ENCODE peak calls at places on chromosomes 13 and 19, in six cellular contexts. One of them, this sample, is unnamed.

GRCh38 chr19:49340069-49340864 is 5.1 kb downstream of the CD37 start:
- DNase-seq in mammary epithelial cell: no peak
- DNase-seq in foreskin fibroblast: peak; percentile 64
- DNase-seq in epithelial cell of esophagus: peak; percentile 14
- DNase-seq in ovary: peak; percentile 80
- DNase-seq in kidney: peak; percentile 96
- DNase-seq in this sample: no peak

GRCh38 chr13:26698392-26699196 is 62.0 kb downstream of the GPR12 start:
- DNase-seq in mammary epithelial cell: peak; percentile 69
- DNase-seq in foreskin fibroblast: peak; percentile 95
- DNase-seq in epithelial cell of esophagus: peak; percentile 83
- DNase-seq in ovary: peak; percentile 91
- DNase-seq in kidney: peak; percentile 89
- DNase-seq in this sample: peak; percentile 36

GRCh38 chr13:42395066-42395821 is 123.3 kb downstream of the AKAP11 start:
- DNase-seq in mammary epithelial cell: no peak
- DNase-seq in foreskin fibroblast: no peak
- DNase-seq in epithelial cell of esophagus: no peak
- DNase-seq in ovary: no peak
- DNase-seq in kidney: no peak
- DNase-seq in this sample: no peak

GRCh38 chr13:102721800-102722231 is 27.0 kb upstream of the METTL21C start:
- DNase-seq in mammary epithelial cell: no peak
- DNase-seq in foreskin fibroblast: peak; percentile 91
- DNase-seq in epithelial cell of esophagus: peak; percentile 19
- DNase-seq in ovary: no peak
- DNase-seq in kidney: no peak
- DNase-seq in this sample: peak; percentile 19

GRCh38 chr13:27605610-27606200 is 14.6 kb downstream of the LNX2 start:
- DNase-seq in mammary epithelial cell: peak; percentile 33
- DNase-seq in foreskin fibroblast: no peak
- DNase-seq in epithelial cell of esophagus: no peak
- DNase-seq in ovary: no peak
- DNase-seq in kidney: no peak
- DNase-seq in this sample: no peak

GRCh38 chr19:50486823-50487515 is 10.3 kb upstream of the GARIN5A start:
- DNase-seq in mammary epithelial cell: no peak
- DNase-seq in foreskin fibroblast: peak; percentile 58
- DNase-seq in epithelial cell of esophagus: peak; percentile 18
- DNase-seq in ovary: no peak
- DNase-seq in kidney: peak; percentile 35
- DNase-seq in this sample: no peak

GRCh38 chr13:109869312-109870237 is 83.2 kb upstream of the IRS2 start:
- DNase-seq in mammary epithelial cell: peak; percentile 34
- DNase-seq in foreskin fibroblast: peak; percentile 65
- DNase-seq in epithelial cell of esophagus: peak; percentile 30
- DNase-seq in ovary: peak; percentile 83
- DNase-seq in kidney: peak; percentile 93
- DNase-seq in this sample: no peak

GRCh38 chr19:14090509-14091085 is at the start of gene SAMD1:
- DNase-seq in mammary epithelial cell: peak; percentile 59
- DNase-seq in foreskin fibroblast: peak; percentile 94
- DNase-seq in epithelial cell of esophagus: peak; percentile 87
- DNase-seq in ovary: peak; percentile 90
- DNase-seq in kidney: peak; percentile 98
- DNase-seq in this sample: no peak

GRCh38 chr19:13098291-13099072 is 4.2 kb downstream of the LYL1 start:
- DNase-seq in mammary epithelial cell: no peak
- DNase-seq in foreskin fibroblast: peak; percentile 83
- DNase-seq in epithelial cell of esophagus: peak; percentile 45
- DNase-seq in ovary: peak; percentile 56
- DNase-seq in kidney: no peak
- DNase-seq in this sample: no peak

GRCh38 chr13:28544026-28544425 is 49.1 kb upstream of the FLT1 start:
- DNase-seq in mammary epithelial cell: no peak
- DNase-seq in foreskin fibroblast: no peak
- DNase-seq in epithelial cell of esophagus: no peak
- DNase-seq in ovary: no peak
- DNase-seq in kidney: no peak
- DNase-seq in this sample: no peak

GRCh38 chr13:43469791-43470190 is 317.0 kb downstream of the ENOX1 start:
- DNase-seq in mammary epithelial cell: no peak
- DNase-seq in foreskin fibroblast: no peak
- DNase-seq in epithelial cell of esophagus: no peak
- DNase-seq in ovary: no peak
- DNase-seq in kidney: no peak
- DNase-seq in this sample: peak; percentile 4

GRCh38 chr13:32456591-32456990 is 28.7 kb upstream of the N4BP2L1 start:
- DNase-seq in mammary epithelial cell: no peak
- DNase-seq in foreskin fibroblast: no peak
- DNase-seq in epithelial cell of esophagus: no peak
- DNase-seq in ovary: no peak
- DNase-seq in kidney: no peak
- DNase-seq in this sample: no peak

GRCh38 chr13:95246292-95247082 is 54.8 kb downstream of the ABCC4 start:
- DNase-seq in mammary epithelial cell: peak; percentile 55
- DNase-seq in foreskin fibroblast: no peak
- DNase-seq in epithelial cell of esophagus: peak; percentile 46
- DNase-seq in ovary: no peak
- DNase-seq in kidney: no peak
- DNase-seq in this sample: no peak

GRCh38 chr19:36775768-36776167 is 3.2 kb upstream of the ZNF850 start:
- DNase-seq in mammary epithelial cell: no peak
- DNase-seq in foreskin fibroblast: peak; percentile 44
- DNase-seq in epithelial cell of esophagus: no peak
- DNase-seq in ovary: peak; percentile 64
- DNase-seq in kidney: peak; percentile 69
- DNase-seq in this sample: no peak

GRCh38 chr13:28505543-28506135 is 10.7 kb upstream of the FLT1 start:
- DNase-seq in mammary epithelial cell: no peak
- DNase-seq in foreskin fibroblast: no peak
- DNase-seq in epithelial cell of esophagus: peak; percentile 61
- DNase-seq in ovary: no peak
- DNase-seq in kidney: no peak
- DNase-seq in this sample: no peak

GRCh38 chr13:113184568-113185440 is 23.7 kb downstream of the PCID2 start:
- DNase-seq in mammary epithelial cell: no peak
- DNase-seq in foreskin fibroblast: no peak
- DNase-seq in epithelial cell of esophagus: no peak
- DNase-seq in ovary: no peak
- DNase-seq in kidney: peak; percentile 49
- DNase-seq in this sample: no peak

GRCh38 chr19:44455100-44455499 is 6.8 kb upstream of the ZNF229 start:
- DNase-seq in mammary epithelial cell: no peak
- DNase-seq in foreskin fibroblast: no peak
- DNase-seq in epithelial cell of esophagus: no peak
- DNase-seq in ovary: no peak
- DNase-seq in kidney: no peak
- DNase-seq in this sample: no peak

GRCh38 chr19:2154587-2155075 is 3.3 kb upstream of the AP3D1 start:
- DNase-seq in mammary epithelial cell: peak; percentile 72
- DNase-seq in foreskin fibroblast: peak; percentile 71
- DNase-seq in epithelial cell of esophagus: peak; percentile 84
- DNase-seq in ovary: no peak
- DNase-seq in kidney: no peak
- DNase-seq in this sample: no peak

GRCh38 chr19:2151339-2152229 is at the start of gene AP3D1:
- DNase-seq in mammary epithelial cell: peak; percentile 100
- DNase-seq in foreskin fibroblast: peak; percentile 100
- DNase-seq in epithelial cell of esophagus: peak; percentile 100
- DNase-seq in ovary: peak; percentile 100
- DNase-seq in kidney: peak; percentile 100
- DNase-seq in this sample: peak; percentile 96

GRCh38 chr19:2149980-2150793 is 1.2 kb downstream of the AP3D1 start:
- DNase-seq in mammary epithelial cell: peak; percentile 41
- DNase-seq in foreskin fibroblast: peak; percentile 48
- DNase-seq in epithelial cell of esophagus: peak; percentile 56
- DNase-seq in ovary: no peak
- DNase-seq in kidney: no peak
- DNase-seq in this sample: no peak

GRCh38 chr19:2148482-2149135 is 2.8 kb downstream of the AP3D1 start:
- DNase-seq in mammary epithelial cell: no peak
- DNase-seq in foreskin fibroblast: no peak
- DNase-seq in epithelial cell of esophagus: no peak
- DNase-seq in ovary: no peak
- DNase-seq in kidney: no peak
- DNase-seq in this sample: no peak

DNA sequence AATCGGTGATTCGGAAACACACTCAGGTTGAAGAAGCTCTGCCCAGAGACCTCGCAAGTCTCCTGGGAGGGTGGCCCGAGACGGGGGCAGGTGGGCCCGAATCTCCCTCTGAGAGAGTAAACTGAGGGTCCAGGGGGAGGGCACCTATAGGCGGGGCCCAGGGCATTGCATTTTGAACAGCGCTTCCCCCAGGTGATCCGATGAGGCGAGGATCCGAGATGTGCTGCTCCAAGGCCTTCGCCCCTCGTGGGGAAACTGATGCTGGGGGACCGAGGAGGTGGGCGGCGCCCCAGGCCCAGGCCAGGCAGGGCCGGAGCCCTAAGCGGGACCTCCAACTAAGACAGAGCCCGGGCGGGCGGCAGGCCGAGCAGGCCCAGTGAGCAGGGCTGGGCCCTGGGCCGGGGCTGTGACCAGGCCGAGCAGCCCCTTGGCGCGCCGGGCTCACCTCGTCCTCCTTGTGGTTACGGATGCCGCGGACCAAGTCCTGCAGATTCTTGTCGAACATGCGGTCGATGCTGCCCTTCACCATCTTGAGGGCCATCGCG is 500 bp downstream of the AP3D1 start:
- DNase-seq in mammary epithelial cell: peak; percentile 14
- DNase-seq in foreskin fibroblast: peak; percentile 32
- DNase-seq in epithelial cell of esophagus: no peak
- DNase-seq in ovary: no peak
- DNase-seq in kidney: peak; percentile 87
- DNase-seq in this sample: no peak
- H3K4me3 ChIP-seq in mammary epithelial cell: peak overlapping the region; percentile 91
- H3K4me3 ChIP-seq in foreskin fibroblast: peak overlapping the region; percentile 98
- H3K4me3 ChIP-seq in epithelial cell of esophagus: peak overlapping the region; percentile 84
- H3K4me3 ChIP-seq in ovary: peak overlapping the region; percentile 98
- H3K4me3 ChIP-seq in kidney: peak overlapping the region; percentile 88
- H3K4me3 ChIP-seq in this sample: peak overlapping the region; percentile 92

DNA sequence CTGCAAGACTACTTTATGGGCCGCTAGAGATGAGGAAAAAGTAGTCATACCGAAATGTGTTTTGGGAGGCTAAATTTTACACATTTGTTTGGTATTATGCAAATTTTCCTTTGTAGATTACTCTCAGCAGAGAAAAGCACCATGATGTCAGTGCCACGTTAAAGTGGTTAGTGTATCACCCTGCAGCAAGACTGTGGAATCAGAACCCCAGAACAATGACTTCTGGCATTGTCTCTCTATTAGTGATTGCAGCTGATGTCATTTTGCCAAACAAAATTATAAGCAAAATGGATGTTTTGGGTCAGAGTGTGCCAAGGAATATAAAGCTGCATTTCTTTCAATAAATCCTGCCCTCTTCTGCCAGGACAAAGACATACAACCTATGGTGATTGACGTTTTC is 53.7 kb upstream of the TSHZ3 start:
- DNase-seq in mammary epithelial cell: no peak
- DNase-seq in foreskin fibroblast: peak; percentile 41
- DNase-seq in epithelial cell of esophagus: no peak
- DNase-seq in ovary: no peak
- DNase-seq in kidney: no peak
- DNase-seq in this sample: no peak
- TF ChIP-seq CTCF in mammary epithelial cell: no peak
- TF ChIP-seq CTCF in foreskin fibroblast: no peak
- TF ChIP-seq CTCF in epithelial cell of esophagus: no peak
- TF ChIP-seq CTCF in ovary: no peak
- TF ChIP-seq CTCF in kidney: no peak
- TF ChIP-seq CTCF in this sample: no peak

GRCh38 chr13:99955107-99955746 is 16.3 kb downstream of the ZIC5 start:
- DNase-seq in mammary epithelial cell: no peak
- DNase-seq in foreskin fibroblast: no peak
- DNase-seq in epithelial cell of esophagus: no peak
- DNase-seq in ovary: no peak
- DNase-seq in kidney: no peak
- DNase-seq in this sample: no peak
- H3K4me3 ChIP-seq in mammary epithelial cell: no peak overlapping the region
- H3K4me3 ChIP-seq in foreskin fibroblast: no peak overlapping the region
- H3K4me3 ChIP-seq in epithelial cell of esophagus: no peak overlapping the region
- H3K4me3 ChIP-seq in ovary: no peak overlapping the region
- H3K4me3 ChIP-seq in kidney: no peak overlapping the region
- H3K4me3 ChIP-seq in this sample: no peak overlapping the region

GRCh38 chr13:36750946-36751345 is 68.1 kb upstream of the RFXAP start:
- DNase-seq in mammary epithelial cell: no peak
- DNase-seq in foreskin fibroblast: no peak
- DNase-seq in epithelial cell of esophagus: no peak
- DNase-seq in ovary: no peak
- DNase-seq in kidney: no peak
- DNase-seq in this sample: no peak
- TF ChIP-seq CTCF in mammary epithelial cell: no peak
- TF ChIP-seq CTCF in foreskin fibroblast: no peak
- TF ChIP-seq CTCF in epithelial cell of esophagus: no peak
- TF ChIP-seq CTCF in ovary: no peak
- TF ChIP-seq CTCF in kidney: no peak
- TF ChIP-seq CTCF in this sample: no peak

GRCh38 chr19:10601999-10602329 is 14.9 kb upstream of the AP1M2 start:
- DNase-seq in mammary epithelial cell: no peak
- DNase-seq in foreskin fibroblast: no peak
- DNase-seq in epithelial cell of esophagus: no peak
- DNase-seq in ovary: no peak
- DNase-seq in kidney: no peak
- DNase-seq in this sample: no peak
- H3K4me3 ChIP-seq in mammary epithelial cell: peak overlapping the region; percentile 18
- H3K4me3 ChIP-seq in foreskin fibroblast: peak overlapping the region; percentile 5
- H3K4me3 ChIP-seq in epithelial cell of esophagus: no peak overlapping the region
- H3K4me3 ChIP-seq in ovary: no peak overlapping the region
- H3K4me3 ChIP-seq in kidney: no peak overlapping the region
- H3K4me3 ChIP-seq in this sample: no peak overlapping the region

DNA sequence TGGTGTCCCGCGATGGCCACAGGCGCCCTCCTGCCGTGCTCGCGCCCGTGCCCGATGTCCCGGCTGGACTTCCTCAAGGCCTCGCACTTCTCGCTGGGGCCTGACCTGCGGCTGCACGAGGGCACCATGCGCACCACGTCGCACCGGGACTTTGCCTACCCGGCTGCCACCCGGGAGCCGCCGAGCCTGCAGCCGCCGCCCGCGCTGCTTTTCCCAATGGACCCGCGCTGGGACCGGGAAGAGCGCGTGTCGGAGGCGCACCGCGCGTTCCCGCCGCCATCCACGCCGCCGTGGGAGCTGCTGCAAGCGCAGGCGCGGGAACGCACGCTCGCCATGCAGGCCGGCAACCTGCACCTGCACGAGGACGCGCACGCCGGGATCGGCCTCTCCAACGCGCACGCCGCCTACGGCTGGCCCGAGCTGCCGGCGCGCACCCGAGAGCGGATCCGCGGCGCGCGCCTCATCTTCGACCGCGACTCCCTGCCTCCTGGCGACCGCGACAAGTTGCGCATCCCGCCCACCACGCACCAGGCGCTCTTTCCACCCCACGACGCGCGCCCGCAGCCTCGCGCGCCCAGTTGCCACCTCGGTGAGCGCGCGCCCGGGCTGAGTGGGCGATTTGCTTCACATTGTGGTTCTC is 12.1 kb upstream of the PEX11G start:
- DNase-seq in mammary epithelial cell: peak; percentile 72
- DNase-seq in foreskin fibroblast: peak; percentile 68
- DNase-seq in epithelial cell of esophagus: peak; percentile 83
- DNase-seq in ovary: peak; percentile 51
- DNase-seq in kidney: peak; percentile 75
- DNase-seq in this sample: no peak
- TF ChIP-seq CTCF in mammary epithelial cell: no peak
- TF ChIP-seq CTCF in foreskin fibroblast: no peak
- TF ChIP-seq CTCF in epithelial cell of esophagus: no peak
- TF ChIP-seq CTCF in ovary: no peak
- TF ChIP-seq CTCF in kidney: no peak
- TF ChIP-seq CTCF in this sample: no peak

GRCh38 chr19:16263115-16263839 is 61.3 kb upstream of the KLF2 start:
- DNase-seq in mammary epithelial cell: no peak
- DNase-seq in foreskin fibroblast: no peak
- DNase-seq in epithelial cell of esophagus: no peak
- DNase-seq in ovary: no peak
- DNase-seq in kidney: no peak
- DNase-seq in this sample: no peak
- H3K4me3 ChIP-seq in mammary epithelial cell: no peak overlapping the region
- H3K4me3 ChIP-seq in foreskin fibroblast: no peak overlapping the region
- H3K4me3 ChIP-seq in epithelial cell of esophagus: no peak overlapping the region
- H3K4me3 ChIP-seq in ovary: no peak overlapping the region
- H3K4me3 ChIP-seq in kidney: no peak overlapping the region
- H3K4me3 ChIP-seq in this sample: no peak overlapping the region